ENCODE peak calls at places on chromosome 21, in ten cellular contexts. A is adrenal gland; V is heart right ventricle; Z is colonic mucosa; I is heart left ventricle; X is transverse colon; M is CD8-positive, alpha-beta memory T cell; Q is neural progenitor cell; O is GM23248; C is naive thymus-derived CD4-positive, alpha-beta T cell. H is an unnamed sample.

GRCh38 chr21:24118738-24119470 is 1488.4 kb downstream of the MRPL39 start:
- DNase-seq in I (no peak), A (no peak), Z (no peak), X (no peak), M (no peak), V (no peak), C (no peak), Q (no peak), O (no peak), H (no peak)

GRCh38 chr21:43603641-43604504 is 55.4 kb downstream of the HSF2BP start:
- DNase-seq in Q (peak; percentile 25), X (no peak), Z (no peak), I (no peak), A (no peak), V (no peak), C (no peak), O (peak; percentile 58), M (no peak), H (peak; percentile 43)

GRCh38 chr21:43767980-43768867 is 7.9 kb downstream of the CSTB start:
- DNase-seq in X (peak; percentile 82), M (no peak), A (peak; percentile 74), Q (peak; percentile 41), O (peak; percentile 92), I (no peak), C (no peak), V (no peak), Z (peak; percentile 76), H (peak; percentile 47)

GRCh38 chr21:15212214-15212613 is 147.4 kb upstream of the NRIP1 start:
- DNase-seq in C (no peak), I (no peak), Z (no peak), X (no peak), M (no peak), O (no peak), Q (no peak), V (no peak), A (no peak), H (no peak)

GRCh38 chr21:34693192-34693810 is 24.5 kb downstream of the CLIC6 start:
- DNase-seq in O (peak; percentile 81), X (peak; percentile 44), Z (peak; percentile 72), I (no peak), Q (peak; percentile 78), A (peak; percentile 55), C (peak; percentile 61), V (no peak), M (peak; percentile 31), H (peak; percentile 51)

GRCh38 chr21:21715286-21715969 is 717.2 kb downstream of the NCAM2 start:
- DNase-seq in C (no peak), A (no peak), O (peak; percentile 81), Z (no peak), Q (no peak), X (no peak), M (no peak), I (no peak), V (no peak), H (no peak)

GRCh38 chr21:43864806-43865470 is at the start of gene AGPAT3:
- DNase-seq in O (peak; percentile 51), X (no peak), C (peak; percentile 40), A (no peak), Z (no peak), V (peak; percentile 45), Q (peak; percentile 65), I (peak; percentile 75), M (peak; percentile 24), H (no peak)

GRCh38 chr21:43034098-43034497 is 41.5 kb downstream of the CBS start:
- DNase-seq in V (no peak), I (no peak), C (no peak), Q (no peak), Z (no peak), A (no peak), O (peak; percentile 27), M (no peak), X (no peak), H (no peak)

GRCh38 chr21:31479714-31480113 is 135.7 kb upstream of the TIAM1 start:
- DNase-seq in O (no peak), I (no peak), Z (no peak), A (no peak), Q (peak; percentile 35), M (no peak), V (no peak), X (no peak), C (no peak), H (no peak)

GRCh38 chr21:43268804-43269186 is 100.0 kb downstream of the CRYAA start:
- DNase-seq in Q (no peak), I (peak; percentile 47), C (no peak), V (no peak), O (no peak), X (no peak), A (no peak), Z (no peak), M (no peak), H (no peak)

GRCh38 chr21:35476616-35477395 is 427.7 kb upstream of the RUNX1 start:
- DNase-seq in C (no peak), Z (no peak), V (no peak), M (no peak), A (no peak), I (no peak), O (peak; percentile 54), X (no peak), Q (no peak), H (no peak)

GRCh38 chr21:35587841-35588390 is 472.4 kb downstream of the SETD4 start:
- DNase-seq in X (no peak), A (no peak), C (no peak), O (no peak), Z (no peak), Q (no peak), M (no peak), I (no peak), V (no peak), H (no peak)

GRCh38 chr21:35651166-35651565 is 409.2 kb downstream of the SETD4 start:
- DNase-seq in I (no peak), X (no peak), O (no peak), Z (no peak), C (no peak), A (no peak), Q (peak; percentile 7), V (no peak), M (no peak), H (no peak)

DNA sequence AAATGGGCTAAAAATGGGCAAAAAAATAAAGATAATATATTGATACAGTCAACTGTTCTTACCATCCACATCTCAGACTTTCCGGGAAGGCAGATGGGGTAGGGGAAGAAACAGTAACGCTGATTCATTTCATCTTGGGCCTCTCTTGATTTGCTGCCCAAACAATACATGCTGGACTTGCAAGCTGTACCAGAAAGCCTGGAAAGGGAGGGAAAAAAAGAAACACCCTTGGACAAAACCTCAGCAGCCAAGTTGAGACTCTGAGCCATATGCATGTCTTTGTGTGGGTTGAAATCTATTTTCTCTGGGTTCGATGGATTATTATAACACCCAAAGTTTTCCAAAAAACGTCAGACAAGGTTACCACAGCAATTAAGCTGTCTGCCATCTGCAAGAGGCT is 71.3 kb downstream of the PSMG1 start:
- DNase-seq in V (no peak), I (no peak), M (no peak), Q (no peak), A (no peak), X (no peak), C (no peak), Z (no peak), O (peak; percentile 58), H (no peak)
- H3K4me1 ChIP-seq in V (peaks cover 21% of the 10 kb centered on the region), I (no peaks in the 10 kb centered on the region), M (no peaks in the 10 kb centered on the region), Q (no peaks in the 10 kb centered on the region), A (no peaks in the 10 kb centered on the region), X (no peaks in the 10 kb centered on the region), C (no peaks in the 10 kb centered on the region), Z (no peaks in the 10 kb centered on the region), O (peaks cover 11% of the 10 kb centered on the region), H (no peaks in the 10 kb centered on the region)

GRCh38 chr21:33075128-33075527 is 5.2 kb downstream of the OLIG1 start:
- DNase-seq in V (no peak), I (no peak), X (no peak), C (no peak), Z (no peak), A (no peak), M (no peak), Q (peak; percentile 85), O (no peak), H (no peak)

GRCh38 chr21:33078907-33079582 is 9.1 kb downstream of the OLIG1 start:
- DNase-seq in Z (no peak), V (no peak), M (peak; percentile 8), X (no peak), I (no peak), O (peak; percentile 68), A (no peak), Q (no peak), C (no peak), H (no peak)

GRCh38 chr21:33075596-33076195 is 5.8 kb downstream of the OLIG1 start:
- DNase-seq in Q (peak; percentile 17), X (no peak), A (no peak), V (no peak), O (no peak), I (no peak), C (no peak), Z (no peak), M (no peak), H (no peak)

GRCh38 chr21:33080376-33080775 is 10.4 kb downstream of the OLIG1 start:
- DNase-seq in Q (no peak), A (no peak), M (no peak), C (no peak), V (no peak), X (no peak), I (no peak), Z (no peak), O (no peak), H (no peak)

DNA sequence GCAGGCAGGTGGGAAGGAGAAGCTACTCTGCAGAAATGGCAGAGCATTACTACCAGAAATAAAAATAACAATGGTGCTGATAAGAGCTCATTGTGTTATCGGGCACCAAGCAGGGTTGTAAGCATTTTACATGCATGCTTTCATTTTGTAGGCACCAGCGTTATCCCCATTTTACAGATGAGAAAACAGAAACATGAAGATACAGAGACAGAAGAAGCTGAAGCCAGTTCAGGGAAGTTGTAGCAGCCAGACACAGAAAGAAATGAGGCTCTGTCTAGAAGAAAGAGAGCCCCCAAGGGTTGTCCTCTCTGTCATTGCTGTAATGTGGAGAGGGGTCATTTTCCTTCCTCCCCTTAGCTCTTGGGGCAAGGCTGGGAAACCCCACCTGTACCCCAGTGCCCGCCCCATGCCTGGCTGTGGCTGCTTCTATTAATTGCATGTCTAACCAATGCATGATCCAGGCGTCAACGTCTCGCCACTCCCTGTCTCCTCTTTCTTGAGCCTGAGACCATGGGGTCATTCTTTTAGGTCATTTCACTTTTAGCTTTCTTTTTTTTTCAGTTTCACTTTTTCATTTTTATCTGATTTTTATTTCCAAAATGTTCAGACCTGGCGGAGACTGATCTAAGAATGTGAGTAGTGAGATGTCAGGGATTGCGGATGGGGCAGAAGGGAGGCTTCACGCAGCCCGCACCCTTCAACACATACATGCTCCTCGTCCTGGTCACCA is 6.8 kb downstream of the OLIG1 start:
- DNase-seq in O (no peak), M (no peak), A (no peak), X (no peak), Q (no peak), Z (no peak), I (no peak), V (no peak), C (no peak), H (no peak)
- H3K4me3 ChIP-seq in O (no peak overlapping the region), M (no peak overlapping the region), A (no peak overlapping the region), X (no peak overlapping the region), Q (no peak overlapping the region), Z (no peak overlapping the region), I (no peak overlapping the region), V (no peak overlapping the region), C (no peak overlapping the region), H (no peak overlapping the region)

GRCh38 chr21:33231526-33231925 is 1.8 kb downstream of the IFNAR2 start:
- DNase-seq in A (no peak), I (no peak), X (no peak), M (no peak), V (no peak), O (no peak), C (no peak), Z (no peak), Q (no peak), H (no peak)
- H3K4me1 ChIP-seq in A (peaks cover 17% of the 10 kb centered on the region), I (peaks cover 52% of the 10 kb centered on the region), X (no peaks in the 10 kb centered on the region), M (peaks cover 53% of the 10 kb centered on the region), V (peaks cover 48% of the 10 kb centered on the region), O (peaks cover 5% of the 10 kb centered on the region), C (peaks cover 45% of the 10 kb centered on the region), Z (peaks cover 3% of the 10 kb centered on the region), Q (peaks cover 12% of the 10 kb centered on the region), H (peaks cover 54% of the 10 kb centered on the region)

GRCh38 chr21:41864311-41865001 is 14.7 kb downstream of the PRDM15 start:
- DNase-seq in M (no peak), X (no peak), C (no peak), I (no peak), V (no peak), A (no peak), Q (no peak), Z (no peak), O (no peak), H (no peak)
- H3K4me3 ChIP-seq in M (no peak overlapping the region), X (no peak overlapping the region), C (no peak overlapping the region), I (no peak overlapping the region), V (no peak overlapping the region), A (no peak overlapping the region), Q (no peak overlapping the region), Z (no peak overlapping the region), O (no peak overlapping the region), H (no peak overlapping the region)